ENCODE peak calls at places on chromosomes 7 and 10, in five cellular contexts. One of them, this sample, is unnamed.

GRCh38 chr10:73136627-73137026 is 26.4 kb downstream of the NUDT13 start:
- DNase-seq in GM04503: no peak
- DNase-seq in PC-9: no peak
- DNase-seq in stimulated activated CD4-positive, alpha-beta T cell treated with anti-CD3 and anti-CD28 coated beads, TNF-alpha, amount 100 ng/mL, for 4 hours: no peak
- DNase-seq in hepatocyte: peak; percentile 41
- DNase-seq in this sample: no peak

GRCh38 chr7:151454306-151454705 is 14.4 kb upstream of the CRYGN start:
- DNase-seq in PC-9: no peak
- DNase-seq in stimulated activated CD4-positive, alpha-beta T cell treated with anti-CD3 and anti-CD28 coated beads, TNF-alpha, amount 100 ng/mL, for 4 hours: no peak
- DNase-seq in GM04503: no peak
- DNase-seq in hepatocyte: no peak
- DNase-seq in this sample: no peak

GRCh38 chr7:119944601-119944972 is 328.4 kb upstream of the KCND2 start:
- DNase-seq in PC-9: no peak
- DNase-seq in GM04503: no peak
- DNase-seq in stimulated activated CD4-positive, alpha-beta T cell treated with anti-CD3 and anti-CD28 coated beads, TNF-alpha, amount 100 ng/mL, for 4 hours: no peak
- DNase-seq in hepatocyte: no peak
- DNase-seq in this sample: no peak

GRCh38 chr7:151570366-151570915 is 50.7 kb upstream of the RHEB start:
- DNase-seq in GM04503: no peak
- DNase-seq in PC-9: no peak
- DNase-seq in hepatocyte: no peak
- DNase-seq in stimulated activated CD4-positive, alpha-beta T cell treated with anti-CD3 and anti-CD28 coated beads, TNF-alpha, amount 100 ng/mL, for 4 hours: no peak
- DNase-seq in this sample: no peak

GRCh38 chr10:67788028-67788886 is 49.7 kb downstream of the DNAJC12 start:
- DNase-seq in GM04503: no peak
- DNase-seq in stimulated activated CD4-positive, alpha-beta T cell treated with anti-CD3 and anti-CD28 coated beads, TNF-alpha, amount 100 ng/mL, for 4 hours: peak; percentile 55
- DNase-seq in hepatocyte: peak; percentile 63
- DNase-seq in PC-9: peak; percentile 57
- DNase-seq in this sample: no peak

GRCh38 chr7:151852486-151853396 is 24.2 kb downstream of the PRKAG2 start:
- DNase-seq in PC-9: no peak
- DNase-seq in stimulated activated CD4-positive, alpha-beta T cell treated with anti-CD3 and anti-CD28 coated beads, TNF-alpha, amount 100 ng/mL, for 4 hours: no peak
- DNase-seq in GM04503: no peak
- DNase-seq in hepatocyte: no peak
- DNase-seq in this sample: no peak

GRCh38 chr10:60236869-60237524 is 152.7 kb downstream of the ANK3 start:
- DNase-seq in stimulated activated CD4-positive, alpha-beta T cell treated with anti-CD3 and anti-CD28 coated beads, TNF-alpha, amount 100 ng/mL, for 4 hours: no peak
- DNase-seq in PC-9: no peak
- DNase-seq in GM04503: peak; percentile 27
- DNase-seq in hepatocyte: no peak
- DNase-seq in this sample: no peak

GRCh38 chr10:100046088-100046487 is 35.6 kb downstream of the CPN1 start:
- DNase-seq in hepatocyte: peak; percentile 94
- DNase-seq in GM04503: peak; percentile 26
- DNase-seq in PC-9: peak; percentile 71
- DNase-seq in stimulated activated CD4-positive, alpha-beta T cell treated with anti-CD3 and anti-CD28 coated beads, TNF-alpha, amount 100 ng/mL, for 4 hours: peak; percentile 81
- DNase-seq in this sample: peak; percentile 42

GRCh38 chr10:95327367-95327766 is 36.6 kb upstream of the PDLIM1 start:
- DNase-seq in GM04503: no peak
- DNase-seq in PC-9: no peak
- DNase-seq in stimulated activated CD4-positive, alpha-beta T cell treated with anti-CD3 and anti-CD28 coated beads, TNF-alpha, amount 100 ng/mL, for 4 hours: no peak
- DNase-seq in hepatocyte: peak; percentile 34
- DNase-seq in this sample: peak; percentile 29